ENCODE peak calls at places on chromosomes 1 and 21, in nine cellular contexts. J, Q, I, R, G, P, Z, W and X are unnamed samples.
A peak's percentile ranks its signal among the peaks of the same experiment; 100 is the strongest.

GRCh38 chr1:211789641-211790464 is 40.7 kb downstream of the LPGAT1 start:
- DNase-seq in J (no peak), Q (no peak), I (no peak), R (no peak), G (no peak), P (no peak), Z (no peak), W (no peak), X (no peak)

GRCh38 chr21:34956416-34957316 is 92.4 kb downstream of the RUNX1 start:
- DNase-seq in J (no peak), Q (no peak), I (no peak), R (no peak), G (no peak), P (no peak), Z (no peak), W (no peak), X (no peak)

GRCh38 chr1:6546326-6546725 is 8.0 kb downstream of the NOL9 start:
- DNase-seq in J (no peak), Q (no peak), I (no peak), R (no peak), G (no peak), P (no peak), Z (no peak), W (no peak), X (no peak)

GRCh38 chr1:164725401-164725800 is 166.4 kb downstream of the PBX1 start:
- DNase-seq in J (no peak), Q (no peak), I (peak; percentile 56), R (no peak), G (no peak), P (no peak), Z (no peak), W (no peak), X (no peak)

GRCh38 chr1:185096531-185096930 is 51.2 kb downstream of the RNF2 start:
- DNase-seq in J (no peak), Q (no peak), I (peak; percentile 56), R (no peak), G (no peak), P (no peak), Z (no peak), W (no peak), X (no peak)

GRCh38 chr1:183757061-183757460 is 47.9 kb upstream of the RGL1 start:
- DNase-seq in J (no peak), Q (no peak), I (peak; percentile 84), R (no peak), G (no peak), P (no peak), Z (no peak), W (no peak), X (no peak)

GRCh38 chr1:6502000-6502891 is 10.8 kb upstream of the PLEKHG5 start:
- DNase-seq in J (no peak), Q (no peak), I (no peak), R (peak; percentile 79), G (peak; percentile 85), P (no peak), Z (peak; percentile 42), W (no peak), X (peak; percentile 87)

GRCh38 chr1:154999651-155000474 is 2.7 kb upstream of the ZBTB7B start:
- DNase-seq in J (peak; percentile 70), Q (no peak), I (no peak), R (no peak), G (peak; percentile 68), P (no peak), Z (peak; percentile 49), W (peak; percentile 76), X (no peak)

GRCh38 chr1:152501704-152502103 is 8.9 kb upstream of the LCE5A start:
- DNase-seq in J (no peak), Q (no peak), I (no peak), R (no peak), G (no peak), P (no peak), Z (no peak), W (no peak), X (no peak)

GRCh38 chr1:41238311-41239094 is 3.6 kb downstream of the SCMH1 start:
- DNase-seq in J (no peak), Q (no peak), I (peak; percentile 35), R (no peak), G (no peak), P (no peak), Z (no peak), W (no peak), X (no peak)

GRCh38 chr1:231387770-231388669 is 34.1 kb downstream of the EGLN1 start:
- DNase-seq in J (no peak), Q (no peak), I (peak; percentile 27), R (no peak), G (no peak), P (no peak), Z (no peak), W (no peak), X (no peak)

GRCh38 chr1:17441993-17442357 is 2.5 kb upstream of the RCC2 start:
- DNase-seq in J (no peak), Q (no peak), I (no peak), R (no peak), G (no peak), P (no peak), Z (no peak), W (no peak), X (no peak)

DNA sequence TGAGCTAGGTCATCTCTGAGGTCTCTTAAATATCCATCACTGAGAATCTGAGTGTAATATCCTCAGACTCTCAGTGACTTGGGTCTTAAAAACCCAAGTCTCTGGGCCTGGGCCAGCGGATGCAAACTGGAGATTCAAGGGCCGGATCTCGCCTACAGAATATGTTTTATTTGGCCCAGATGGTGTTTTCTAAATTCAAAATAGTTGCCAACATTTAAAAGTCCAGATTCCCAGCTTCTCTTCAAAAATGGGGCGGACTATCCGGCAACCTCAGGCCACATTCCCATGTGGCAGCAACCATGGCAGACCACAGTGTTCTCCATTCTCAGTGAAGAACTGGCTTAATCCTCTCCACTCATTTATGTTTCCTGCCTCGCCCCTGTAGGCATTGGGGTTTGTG is 12.7 kb upstream of the HEYL start:
- DNase-seq in J (no peak), Q (no peak), I (no peak), R (no peak), G (no peak), P (no peak), Z (no peak), W (no peak), X (peak; percentile 62)
- H3K27ac ChIP-seq in J (no peak overlapping the region), Q (peak overlapping the region; percentile 48), I (no peak overlapping the region), R (no peak overlapping the region), G (no peak overlapping the region), P (no peak overlapping the region), Z (peak overlapping the region; percentile 46), W (no peak overlapping the region), X (peak overlapping the region; percentile 75)

GRCh38 chr1:153678519-153679336 is at the start of gene NPR1:
- DNase-seq in J (peak; percentile 33), Q (peak; percentile 35), I (no peak), R (peak; percentile 79), G (peak; percentile 92), P (no peak), Z (peak; percentile 83), W (peak; percentile 49), X (peak; percentile 72)
- TF ChIP-seq CTCF in J (no peak), Q (no peak), I (no peak), R (no peak), G (no peak), P (no peak), Z (no peak), W (no peak), X (no peak)

DNA sequence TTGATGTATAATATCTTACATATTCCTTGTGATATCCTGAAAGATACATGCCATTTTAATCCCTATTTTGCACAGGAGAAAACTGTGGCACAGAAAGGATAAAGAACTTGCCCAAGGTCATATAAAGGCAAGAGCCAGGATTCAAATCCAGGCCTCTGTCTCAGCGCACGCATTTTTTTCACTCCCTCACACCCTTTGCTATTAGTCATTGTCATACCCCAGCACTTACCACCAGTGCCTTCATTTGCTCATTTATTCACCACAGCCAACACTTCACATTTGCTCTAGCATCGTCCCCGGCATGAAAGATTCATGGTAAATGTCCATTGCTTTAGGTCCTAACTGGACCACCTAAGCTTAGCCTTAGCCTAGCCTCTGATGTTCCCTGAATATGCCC is 14.2 kb downstream of the ALX3 start:
- DNase-seq in J (no peak), Q (no peak), I (no peak), R (no peak), G (no peak), P (no peak), Z (no peak), W (no peak), X (no peak)
- H3K36me3 ChIP-seq in J (peaks cover 23% of the 10 kb centered on the region), Q (peaks cover 50% of the 10 kb centered on the region), I (peaks cover 60% of the 10 kb centered on the region), R (peaks cover 17% of the 10 kb centered on the region), G (peaks cover 62% of the 10 kb centered on the region), P (peaks cover 7% of the 10 kb centered on the region), Z (no peaks in the 10 kb centered on the region), W (peaks cover 8% of the 10 kb centered on the region), X (peaks cover 88% of the 10 kb centered on the region)

DNA sequence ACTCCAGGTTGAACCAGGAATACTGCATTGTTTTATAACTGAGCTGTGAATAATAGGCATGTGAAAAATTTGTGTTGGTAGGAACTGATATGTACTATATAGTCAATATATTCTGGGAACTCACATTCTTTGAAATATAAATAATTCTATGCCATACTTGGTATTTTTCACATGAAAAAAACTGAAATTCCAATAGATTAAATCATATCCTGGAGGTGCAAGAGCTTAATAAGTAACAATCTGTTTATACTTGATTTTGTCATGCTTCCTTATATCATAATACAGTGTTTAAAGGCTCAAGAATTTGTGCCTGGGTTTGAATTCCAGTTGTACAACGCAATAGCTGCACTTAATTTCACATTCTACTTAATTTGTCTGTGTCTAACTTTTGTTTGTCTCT is 387.0 kb downstream of the USP25 start:
- DNase-seq in J (no peak), Q (no peak), I (peak; percentile 77), R (no peak), G (no peak), P (no peak), Z (no peak), W (no peak), X (no peak)
- H3K27ac ChIP-seq in J (no peak overlapping the region), Q (peak overlapping the region; percentile 20), I (no peak overlapping the region), R (no peak overlapping the region), G (peak overlapping the region; percentile 18), P (peak overlapping the region; percentile 58), Z (peak overlapping the region; percentile 86), W (no peak overlapping the region), X (no peak overlapping the region)